ENCODE peak calls at places on chromosomes 12 and 14, in five cellular contexts. One of them, this sample, is unnamed.

GRCh38 chr14:77045570-77045890 is 17.0 kb upstream of the IRF2BPL start:
- DNase-seq in astrocyte: no peak
- DNase-seq in type B pancreatic cell: no peak
- DNase-seq in right cardiac atrium: no peak
- DNase-seq in stimulated activated CD4-positive, alpha-beta T cell treated with anti-CD3 and anti-CD28 coated beads, TNF-alpha, amount 100 ng/mL, for 1 hour: no peak
- DNase-seq in this sample: no peak

GRCh38 chr12:47422656-47423055 is 283.2 kb downstream of the RPAP3 start:
- DNase-seq in astrocyte: peak
- DNase-seq in right cardiac atrium: no peak
- DNase-seq in stimulated activated CD4-positive, alpha-beta T cell treated with anti-CD3 and anti-CD28 coated beads, TNF-alpha, amount 100 ng/mL, for 1 hour: no peak
- DNase-seq in type B pancreatic cell: no peak
- DNase-seq in this sample: no peak

GRCh38 chr14:68318788-68319187 is 474.1 kb downstream of the ZFP36L1 start:
- DNase-seq in right cardiac atrium: no peak
- DNase-seq in type B pancreatic cell: no peak
- DNase-seq in astrocyte: no peak
- DNase-seq in stimulated activated CD4-positive, alpha-beta T cell treated with anti-CD3 and anti-CD28 coated beads, TNF-alpha, amount 100 ng/mL, for 1 hour: no peak
- DNase-seq in this sample: no peak

GRCh38 chr12:98403936-98404335 is 111.5 kb upstream of the TMPO start:
- DNase-seq in astrocyte: no peak
- DNase-seq in stimulated activated CD4-positive, alpha-beta T cell treated with anti-CD3 and anti-CD28 coated beads, TNF-alpha, amount 100 ng/mL, for 1 hour: no peak
- DNase-seq in right cardiac atrium: no peak
- DNase-seq in type B pancreatic cell: no peak
- DNase-seq in this sample: no peak

GRCh38 chr12:26767116-26767515 is 65.9 kb downstream of the ITPR2 start:
- DNase-seq in stimulated activated CD4-positive, alpha-beta T cell treated with anti-CD3 and anti-CD28 coated beads, TNF-alpha, amount 100 ng/mL, for 1 hour: no peak
- DNase-seq in right cardiac atrium: no peak
- DNase-seq in type B pancreatic cell: no peak
- DNase-seq in astrocyte: no peak
- DNase-seq in this sample: no peak

GRCh38 chr14:68146812-68147211 is 327.2 kb downstream of the RAD51B start:
- DNase-seq in astrocyte: peak
- DNase-seq in right cardiac atrium: no peak
- DNase-seq in stimulated activated CD4-positive, alpha-beta T cell treated with anti-CD3 and anti-CD28 coated beads, TNF-alpha, amount 100 ng/mL, for 1 hour: no peak
- DNase-seq in type B pancreatic cell: no peak
- DNase-seq in this sample: no peak

GRCh38 chr12:89453579-89453978 is 71.0 kb downstream of the GALNT4 start:
- DNase-seq in astrocyte: peak
- DNase-seq in type B pancreatic cell: no peak
- DNase-seq in stimulated activated CD4-positive, alpha-beta T cell treated with anti-CD3 and anti-CD28 coated beads, TNF-alpha, amount 100 ng/mL, for 1 hour: no peak
- DNase-seq in right cardiac atrium: no peak
- DNase-seq in this sample: no peak

GRCh38 chr14:95330591-95331370 is 11.1 kb upstream of the CLMN start:
- DNase-seq in stimulated activated CD4-positive, alpha-beta T cell treated with anti-CD3 and anti-CD28 coated beads, TNF-alpha, amount 100 ng/mL, for 1 hour: no peak
- DNase-seq in type B pancreatic cell: no peak
- DNase-seq in right cardiac atrium: no peak
- DNase-seq in astrocyte: no peak
- DNase-seq in this sample: peak

GRCh38 chr12:67632005-67632404 is 16.5 kb upstream of the DYRK2 start:
- DNase-seq in type B pancreatic cell: no peak
- DNase-seq in stimulated activated CD4-positive, alpha-beta T cell treated with anti-CD3 and anti-CD28 coated beads, TNF-alpha, amount 100 ng/mL, for 1 hour: no peak
- DNase-seq in right cardiac atrium: no peak
- DNase-seq in astrocyte: no peak
- DNase-seq in this sample: no peak

GRCh38 chr12:24679135-24679534 is 269.8 kb downstream of the BCAT1 start:
- DNase-seq in right cardiac atrium: no peak
- DNase-seq in astrocyte: peak
- DNase-seq in type B pancreatic cell: no peak
- DNase-seq in stimulated activated CD4-positive, alpha-beta T cell treated with anti-CD3 and anti-CD28 coated beads, TNF-alpha, amount 100 ng/mL, for 1 hour: no peak
- DNase-seq in this sample: no peak

GRCh38 chr12:107092669-107093546 is 441 bp downstream of the CRY1 start:
- DNase-seq in type B pancreatic cell: no peak
- DNase-seq in right cardiac atrium: no peak
- DNase-seq in stimulated activated CD4-positive, alpha-beta T cell treated with anti-CD3 and anti-CD28 coated beads, TNF-alpha, amount 100 ng/mL, for 1 hour: peak
- DNase-seq in astrocyte: peak
- DNase-seq in this sample: peak

GRCh38 chr12:50505386-50505827 is 622 bp downstream of the DIP2B start:
- DNase-seq in stimulated activated CD4-positive, alpha-beta T cell treated with anti-CD3 and anti-CD28 coated beads, TNF-alpha, amount 100 ng/mL, for 1 hour: no peak
- DNase-seq in type B pancreatic cell: no peak
- DNase-seq in astrocyte: no peak
- DNase-seq in right cardiac atrium: peak
- DNase-seq in this sample: no peak

GRCh38 chr12:112116232-112117060 is 7.9 kb upstream of the NAA25 start:
- DNase-seq in stimulated activated CD4-positive, alpha-beta T cell treated with anti-CD3 and anti-CD28 coated beads, TNF-alpha, amount 100 ng/mL, for 1 hour: no peak
- DNase-seq in right cardiac atrium: peak
- DNase-seq in type B pancreatic cell: no peak
- DNase-seq in astrocyte: peak
- DNase-seq in this sample: peak

GRCh38 chr14:56422703-56423213 is 156.8 kb upstream of the TMEM260 start:
- DNase-seq in astrocyte: peak
- DNase-seq in type B pancreatic cell: no peak
- DNase-seq in right cardiac atrium: peak
- DNase-seq in stimulated activated CD4-positive, alpha-beta T cell treated with anti-CD3 and anti-CD28 coated beads, TNF-alpha, amount 100 ng/mL, for 1 hour: no peak
- DNase-seq in this sample: no peak

This sample was measured in mesenteric fat pad.